ENCODE peak calls at places on chromosomes 2 and 18, in eight cellular contexts. F is NCI-H345, Q is tibial nerve, N is iris pigment epithelial cell, U is SW 1271, S is small intestine, B is ELR, P is GM23338. R is an unnamed sample.

GRCh38 chr18:22585333-22585732 is 167.6 kb upstream of the CTAGE1 start:
- DNase-seq in B (no peak), F (no peak), N (no peak), S (no peak), U (no peak), P (no peak), Q (no peak), R (no peak)

GRCh38 chr2:27255187-27255586 is 7.7 kb downstream of the SLC30A3 start:
- DNase-seq in P (no peak), S (no peak), Q (no peak), F (no peak), U (no peak), B (no peak), N (no peak), R (peak)

GRCh38 chr2:61905372-61906186 is at the start of gene COMMD1:
- DNase-seq in Q (peak), F (peak), B (peak), S (peak), P (peak), N (peak), U (peak), R (peak)

GRCh38 chr18:76450912-76451421 is 44.1 kb downstream of the ZNF516 start:
- DNase-seq in P (peak), N (peak), S (peak), B (peak), U (no peak), Q (no peak), F (no peak), R (peak)

GRCh38 chr2:29689666-29690065 is 231.7 kb downstream of the ALK start:
- DNase-seq in Q (no peak), P (no peak), F (no peak), N (no peak), S (no peak), B (no peak), U (no peak), R (no peak)

GRCh38 chr2:144084114-144084661 is 435.7 kb downstream of the ZEB2 start:
- DNase-seq in B (peak), P (no peak), U (no peak), S (no peak), Q (no peak), N (peak), F (no peak), R (no peak)

GRCh38 chr2:163573652-163574051 is 162.2 kb downstream of the FIGN start:
- DNase-seq in U (no peak), S (no peak), P (no peak), N (no peak), B (no peak), Q (no peak), F (no peak), R (no peak)

GRCh38 chr2:152622228-152622627 is 95.0 kb downstream of the PRPF40A start:
- DNase-seq in B (no peak), F (no peak), N (no peak), U (no peak), S (no peak), P (no peak), Q (no peak), R (no peak)

GRCh38 chr18:78526923-78527775 is 452.5 kb upstream of the SALL3 start:
- DNase-seq in N (no peak), B (no peak), S (no peak), P (peak), U (no peak), F (no peak), Q (no peak), R (no peak)

GRCh38 chr2:696999-697627 is 19.9 kb upstream of the TMEM18 start:
- DNase-seq in N (no peak), B (no peak), Q (no peak), U (no peak), F (no peak), P (peak), S (peak), R (no peak)

GRCh38 chr18:8707946-8708345 is 2.6 kb downstream of the MTCL1 start:
- DNase-seq in N (peak), Q (no peak), P (no peak), S (no peak), F (no peak), U (no peak), B (peak), R (no peak)

GRCh38 chr2:137467246-137467862 is 496.9 kb upstream of the HNMT start:
- DNase-seq in Q (no peak), F (peak), U (no peak), S (peak), N (peak), B (peak), P (peak), R (peak)

GRCh38 chr2:227707390-227707789 is 10.4 kb downstream of the SLC19A3 start:
- DNase-seq in N (no peak), S (no peak), F (no peak), U (no peak), Q (no peak), B (no peak), P (no peak), R (no peak)

GRCh38 chr18:13272411-13272810 is 53.9 kb downstream of the LDLRAD4 start:
- DNase-seq in Q (no peak), U (no peak), S (no peak), N (no peak), P (no peak), F (no peak), B (no peak), R (no peak)

GRCh38 chr2:205524656-205525055 is 157.6 kb upstream of the NRP2 start:
- DNase-seq in Q (no peak), U (no peak), B (no peak), F (peak), P (no peak), S (peak), N (no peak), R (no peak)

GRCh38 chr2:173291412-173291811 is 63.3 kb upstream of the CDCA7 start:
- DNase-seq in N (no peak), S (no peak), F (no peak), P (no peak), U (no peak), B (no peak), Q (no peak), R (no peak)

GRCh38 chr2:137888845-137889244 is 75.4 kb upstream of the HNMT start:
- DNase-seq in B (peak), P (peak), S (peak), F (peak), Q (no peak), N (peak), U (no peak), R (peak)

GRCh38 chr2:8090748-8091700 is 590.8 kb upstream of the ID2 start:
- DNase-seq in N (peak), B (peak), P (no peak), U (no peak), S (peak), Q (peak), F (peak), R (peak)

GRCh38 chr2:54570925-54571694 is 115.0 kb downstream of the SPTBN1 start:
- DNase-seq in B (peak), P (no peak), U (no peak), Q (no peak), S (peak), F (no peak), N (peak), R (peak)

GRCh38 chr2:223047260-223047761 is 4.7 kb upstream of the KCNE4 start:
- DNase-seq in U (no peak), F (no peak), P (no peak), S (no peak), B (peak), Q (no peak), N (peak), R (no peak)

GRCh38 chr2:59583173-59583765 is 970.2 kb downstream of the BCL11A start:
- DNase-seq in U (no peak), S (no peak), F (no peak), N (no peak), P (no peak), Q (no peak), B (no peak), R (no peak)

GRCh38 chr2:171811229-171811628 is 82.8 kb downstream of the SLC25A12 start:
- DNase-seq in N (peak), S (peak), P (peak), U (no peak), B (peak), F (peak), Q (no peak), R (no peak)